ENCODE peak calls at places on chromosomes 16 and 17, in eight cellular contexts. Q is mesendoderm; K is coronary artery; V is stimulated activated CD8-positive, alpha-beta memory T cell treated with anti-CD3 and anti-CD28 coated beads, Interleukin-4, amount 100 ng/mL, for 4 hours; N is pons; A is NCI-H146; L is BE2C; G is amygdala. E is an unnamed sample.

GRCh38 chr16:65386707-65387106 is 264.8 kb upstream of the CDH11 start:
- DNase-seq in K (no peak), A (no peak), V (no peak), L (no peak), N (no peak), Q (no peak), G (no peak), E (no peak)

GRCh38 chr17:8189041-8189710 is 804 bp downstream of the BORCS6 start:
- DNase-seq in V (no peak), N (no peak), G (no peak), Q (no peak), L (peak; percentile 15), K (no peak), A (peak; percentile 30), E (peak; percentile 69)

GRCh38 chr16:57623251-57624043 is 5.0 kb upstream of the ADGRG1 start:
- DNase-seq in K (no peak), L (peak; percentile 82), V (no peak), Q (peak; percentile 76), A (no peak), G (peak; percentile 63), N (peak; percentile 91), E (peak; percentile 60)

GRCh38 chr17:78722101-78722761 is 59.8 kb downstream of the CYTH1 start:
- DNase-seq in A (no peak), Q (no peak), N (peak; percentile 76), K (no peak), V (no peak), L (peak; percentile 50), G (no peak), E (no peak)

GRCh38 chr16:80526418-80527061 is 14.3 kb upstream of the DYNLRB2 start:
- DNase-seq in K (no peak), Q (peak; percentile 73), A (peak; percentile 2), N (peak; percentile 71), G (no peak), L (peak; percentile 32), V (peak; percentile 20), E (peak; percentile 76)

GRCh38 chr17:78507526-78507925 is 69.7 kb downstream of the DNAH17 start:
- DNase-seq in K (no peak), Q (no peak), G (no peak), A (no peak), V (no peak), L (no peak), N (no peak), E (no peak)

GRCh38 chr16:56910654-56911539 is 21.0 kb upstream of the HERPUD1 start:
- DNase-seq in Q (peak; percentile 57), N (peak; percentile 78), G (no peak), A (no peak), L (no peak), V (no peak), K (no peak), E (peak; percentile 88)

GRCh38 chr16:11464241-11464640 is 119.0 kb downstream of the RMI2 start:
- DNase-seq in K (no peak), V (no peak), G (no peak), L (no peak), A (no peak), Q (no peak), N (no peak), E (no peak)

GRCh38 chr17:45394913-45395568 is 37.6 kb downstream of the ARHGAP27 start:
- DNase-seq in L (peak; percentile 91), G (peak; percentile 7), Q (peak; percentile 95), A (peak; percentile 48), K (no peak), N (peak; percentile 61), V (peak; percentile 15), E (peak; percentile 89)

GRCh38 chr17:13888043-13888442 is 181.3 kb upstream of the COX10 start:
- DNase-seq in L (peak; percentile 44), V (no peak), Q (no peak), A (no peak), N (peak; percentile 17), K (no peak), G (no peak), E (peak; percentile 18)

GRCh38 chr16:48352648-48353347 is 32.4 kb downstream of the SIAH1 start:
- DNase-seq in G (no peak), A (no peak), K (no peak), L (no peak), V (no peak), Q (no peak), N (no peak), E (no peak)

GRCh38 chr16:69017036-69017783 is 88.2 kb upstream of the HAS3 start:
- DNase-seq in N (peak; percentile 61), A (no peak), G (no peak), L (no peak), K (no peak), V (no peak), Q (peak; percentile 14), E (peak; percentile 77)

GRCh38 chr16:80703391-80704071 is 100.9 kb downstream of the CDYL2 start:
- DNase-seq in K (no peak), V (no peak), G (no peak), A (no peak), N (no peak), Q (no peak), L (no peak), E (no peak)

GRCh38 chr16:1458336-1458976 is 14.1 kb upstream of the CCDC154 start:
- DNase-seq in Q (no peak), A (no peak), L (no peak), V (no peak), G (no peak), N (no peak), K (no peak), E (peak; percentile 56)

GRCh38 chr17:65698381-65699061 is 137.1 kb upstream of the AXIN2 start:
- DNase-seq in L (no peak), K (no peak), N (no peak), V (no peak), G (no peak), A (no peak), Q (peak; percentile 75), E (peak; percentile 36)

GRCh38 chr16:11047057-11047456 is 102.7 kb downstream of the CLEC16A start:
- DNase-seq in L (no peak), K (no peak), V (no peak), G (no peak), N (no peak), A (no peak), Q (no peak), E (peak; percentile 82)

GRCh38 chr17:45813051-45813731 is 29.1 kb downstream of the CRHR1 start:
- DNase-seq in A (no peak), V (no peak), G (no peak), L (no peak), Q (peak; percentile 84), N (peak; percentile 26), K (no peak), E (no peak)

GRCh38 chr17:36089888-36090836 is at the start of gene CCL3:
- DNase-seq in Q (no peak), G (no peak), A (no peak), V (no peak), N (peak; percentile 82), K (no peak), L (no peak), E (peak; percentile 6)

GRCh38 chr17:15185625-15185991 is 79.5 kb downstream of the PMP22 start:
- DNase-seq in V (no peak), Q (peak; percentile 38), G (no peak), N (no peak), A (no peak), K (no peak), L (no peak), E (peak; percentile 84)

GRCh38 chr16:60641067-60641466 is 1395.2 kb downstream of the CDH8 start:
- DNase-seq in N (no peak), L (no peak), Q (no peak), A (no peak), V (no peak), G (no peak), K (no peak), E (no peak)

GRCh38 chr16:67939507-67940435 is 3.1 kb upstream of the PSMB10 start:
- DNase-seq in Q (no peak), N (no peak), G (no peak), K (no peak), V (no peak), A (no peak), L (no peak), E (no peak)

GRCh38 chr16:732936-733335 is 6.0 kb downstream of the HAGHL start:
- DNase-seq in L (no peak), K (no peak), G (no peak), V (no peak), N (no peak), Q (peak; percentile 68), A (no peak), E (peak; percentile 49)

GRCh38 chr17:71922439-71922838 is 198.4 kb upstream of the SOX9 start:
- DNase-seq in N (no peak), L (no peak), Q (peak; percentile 92), V (no peak), A (no peak), K (no peak), G (no peak), E (peak; percentile 81)

GRCh38 chr17:75525806-75526554 is 483 bp downstream of the LLGL2 start:
- DNase-seq in Q (peak; percentile 40), N (no peak), K (no peak), G (no peak), V (no peak), A (peak; percentile 64), L (no peak), E (no peak)

GRCh38 chr16:28258571-28258970 is 33.8 kb upstream of the SBK1 start:
- DNase-seq in V (no peak), N (no peak), K (no peak), G (peak; percentile 20), Q (no peak), L (no peak), A (peak; percentile 37), E (peak; percentile 40)

GRCh38 chr17:27576429-27577123 is 54.4 kb upstream of the LGALS9 start:
- DNase-seq in V (no peak), K (no peak), L (no peak), Q (peak; percentile 75), G (no peak), N (peak; percentile 73), A (no peak), E (peak; percentile 17)

GRCh38 chr16:21223787-21224186 is 9.7 kb upstream of the ANKS4B start:
- DNase-seq in G (no peak), K (no peak), Q (no peak), A (no peak), N (no peak), L (no peak), V (no peak), E (no peak)

GRCh38 chr16:84313921-84314320 is 19.2 kb downstream of the WFDC1 start:
- DNase-seq in A (no peak), Q (no peak), K (no peak), N (no peak), L (no peak), G (no peak), V (no peak), E (no peak)

GRCh38 chr17:41211845-41212466 is 14.5 kb upstream of the KRTAP9-2 start:
- DNase-seq in G (no peak), K (no peak), Q (no peak), A (no peak), V (no peak), L (no peak), N (no peak), E (peak; percentile 70)

GRCh38 chr17:29592850-29593545 is at the start of gene ANKRD13B:
- DNase-seq in Q (no peak), L (peak; percentile 56), V (no peak), A (peak; percentile 85), G (peak; percentile 45), K (no peak), N (no peak), E (peak; percentile 59)

GRCh38 chr16:74622005-74622404 is 15.1 kb upstream of the GLG1 start:
- DNase-seq in Q (no peak), G (no peak), L (no peak), A (no peak), V (no peak), K (no peak), N (no peak), E (no peak)

GRCh38 chr16:78434401-78434800 is 334.9 kb downstream of the WWOX start:
- DNase-seq in L (no peak), K (no peak), Q (no peak), G (no peak), V (no peak), N (no peak), A (no peak), E (no peak)

GRCh38 chr16:87701505-87701921 is 64.3 kb downstream of the KLHDC4 start:
- DNase-seq in Q (no peak), N (no peak), V (no peak), L (no peak), G (no peak), K (no peak), A (no peak), E (no peak)

E was measured in GM23248.